ENCODE peak calls at places on chromosomes 13 and 19, in eight cellular contexts. R is PC-3, Y is bronchial epithelial cell, D is HL-60, A is sigmoid colon, L is AG04450, G is upper lobe of right lung, K is HFF-Myc. P is an unnamed sample.

GRCh38 chr13:72259528-72259927 is 392.5 kb upstream of the DACH1 start:
- DNase-seq in R (no peak), Y (no peak), D (no peak), A (no peak), L (no peak), G (no peak), K (no peak), P (no peak)

GRCh38 chr13:30453727-30454126 is 12.0 kb downstream of the HMGB1 start:
- DNase-seq in R (peak; percentile 53), Y (peak; percentile 29), D (peak; percentile 37), A (no peak), L (no peak), G (no peak), K (no peak), P (no peak)

GRCh38 chr13:112445411-112446271 is 69.5 kb downstream of the SPACA7 start:
- DNase-seq in R (no peak), Y (no peak), D (no peak), A (peak; percentile 51), L (no peak), G (peak; percentile 57), K (no peak), P (no peak)

GRCh38 chr13:47723898-47724297 is 277.2 kb downstream of the SUCLA2 start:
- DNase-seq in R (no peak), Y (no peak), D (no peak), A (no peak), L (no peak), G (no peak), K (no peak), P (no peak)

GRCh38 chr19:33998739-33999345 is 173.5 kb upstream of the LSM14A start:
- DNase-seq in R (peak; percentile 47), Y (peak; percentile 27), D (no peak), A (no peak), L (no peak), G (no peak), K (no peak), P (no peak)

GRCh38 chr19:7229735-7230134 is 64.5 kb downstream of the INSR start:
- DNase-seq in R (no peak), Y (no peak), D (no peak), A (no peak), L (no peak), G (no peak), K (no peak), P (no peak)

GRCh38 chr13:45615501-45616101 is at the start of gene ERICH6B:
- DNase-seq in R (no peak), Y (no peak), D (peak; percentile 30), A (no peak), L (no peak), G (no peak), K (no peak), P (no peak)

GRCh38 chr19:6536138-6536671 is 5.4 kb downstream of the TNFSF9 start:
- DNase-seq in R (peak; percentile 83), Y (peak; percentile 33), D (peak; percentile 95), A (no peak), L (no peak), G (no peak), K (no peak), P (no peak)

GRCh38 chr13:109938255-109938936 is 152.0 kb upstream of the IRS2 start:
- DNase-seq in R (peak; percentile 65), Y (peak; percentile 96), D (no peak), A (no peak), L (peak; percentile 68), G (no peak), K (peak; percentile 82), P (no peak)

GRCh38 chr13:34901577-34901976 is 40.5 kb upstream of the NBEA start:
- DNase-seq in R (no peak), Y (no peak), D (no peak), A (no peak), L (no peak), G (no peak), K (no peak), P (no peak)

GRCh38 chr13:67877031-67877430 is 646.9 kb upstream of the PCDH9 start:
- DNase-seq in R (no peak), Y (no peak), D (no peak), A (no peak), L (no peak), G (no peak), K (no peak), P (no peak)

GRCh38 chr19:6064703-6065073 is 45.6 kb downstream of the RFX2 start:
- DNase-seq in R (no peak), Y (no peak), D (no peak), A (no peak), L (no peak), G (no peak), K (no peak), P (no peak)

GRCh38 chr13:50635504-50635903 is 208.0 kb downstream of the DLEU7 start:
- DNase-seq in R (no peak), Y (no peak), D (peak; percentile 98), A (peak; percentile 69), L (no peak), G (no peak), K (no peak), P (no peak)

GRCh38 chr19:12867120-12868099 is 13.8 kb downstream of the DNASE2 start:
- DNase-seq in R (no peak), Y (peak; percentile 28), D (no peak), A (no peak), L (no peak), G (peak; percentile 84), K (no peak), P (no peak)

GRCh38 chr19:7869453-7869909 is 4.7 kb downstream of the PRR36 start:
- DNase-seq in R (peak; percentile 80), Y (peak; percentile 20), D (peak; percentile 67), A (no peak), L (no peak), G (peak; percentile 87), K (no peak), P (no peak)

GRCh38 chr13:39777527-39778061 is 122.1 kb downstream of the COG6 start:
- DNase-seq in R (peak; percentile 86), Y (peak; percentile 94), D (peak; percentile 18), A (no peak), L (peak; percentile 55), G (no peak), K (peak; percentile 83), P (no peak)

GRCh38 chr13:48562296-48563066 is 29.6 kb upstream of the RCBTB2 start:
- DNase-seq in R (peak; percentile 55), Y (peak; percentile 62), D (peak; percentile 89), A (no peak), L (no peak), G (no peak), K (no peak), P (no peak)

GRCh38 chr19:50050406-50051223 is 24.8 kb downstream of the ZNF473 start:
- DNase-seq in R (peak; percentile 74), Y (peak; percentile 62), D (peak; percentile 44), A (peak; percentile 89), L (peak; percentile 13), G (peak; percentile 91), K (peak; percentile 45), P (peak; percentile 80)

DNA sequence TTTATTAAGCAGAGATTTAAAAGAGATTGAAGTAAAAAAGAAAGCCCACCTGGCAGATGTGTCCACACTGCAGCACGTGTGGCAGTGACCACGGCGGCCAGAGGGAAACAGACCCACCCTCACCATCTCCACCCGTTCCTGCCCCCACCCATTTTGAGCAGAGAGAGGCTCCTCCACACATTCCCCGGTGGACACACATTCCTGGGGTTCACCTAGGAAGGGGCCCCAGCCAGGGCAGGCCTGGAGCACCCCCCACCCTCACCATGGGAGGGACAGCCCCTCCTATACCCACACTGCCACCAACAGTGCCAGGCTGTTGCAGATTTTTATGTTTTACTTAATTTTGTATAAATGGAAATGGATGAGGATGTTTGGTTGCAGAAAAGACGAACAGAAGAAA is 54.9 kb downstream of the SLC7A9 start:
- DNase-seq in R (no peak), Y (no peak), D (no peak), A (no peak), L (no peak), G (no peak), K (no peak), P (no peak)
- TF ChIP-seq CTCF in R (no peak), Y (no peak), D (no peak), A (no peak), L (no peak), G (no peak), K (no peak), P (no peak)

GRCh38 chr13:42497798-42498197 is 76.2 kb upstream of the TNFSF11 start:
- DNase-seq in R (peak; percentile 81), Y (peak; percentile 95), D (no peak), A (no peak), L (no peak), G (no peak), K (no peak), P (no peak)

GRCh38 chr13:42494157-42494556 is 79.8 kb upstream of the TNFSF11 start:
- DNase-seq in R (peak; percentile 25), Y (no peak), D (no peak), A (no peak), L (no peak), G (no peak), K (no peak), P (no peak)

GRCh38 chr13:42495751-42496150 is 78.2 kb upstream of the TNFSF11 start:
- DNase-seq in R (no peak), Y (no peak), D (no peak), A (no peak), L (no peak), G (no peak), K (no peak), P (no peak)

GRCh38 chr13:42495256-42495655 is 78.7 kb upstream of the TNFSF11 start:
- DNase-seq in R (peak; percentile 43), Y (peak; percentile 58), D (no peak), A (no peak), L (no peak), G (no peak), K (no peak), P (no peak)

GRCh38 chr13:42498521-42498920 is 75.4 kb upstream of the TNFSF11 start:
- DNase-seq in R (no peak), Y (no peak), D (no peak), A (no peak), L (no peak), G (no peak), K (no peak), P (no peak)
- TF ChIP-seq CTCF in R (no peak), Y (no peak), D (no peak), A (no peak), L (no peak), G (no peak), K (no peak), P (no peak)

DNA sequence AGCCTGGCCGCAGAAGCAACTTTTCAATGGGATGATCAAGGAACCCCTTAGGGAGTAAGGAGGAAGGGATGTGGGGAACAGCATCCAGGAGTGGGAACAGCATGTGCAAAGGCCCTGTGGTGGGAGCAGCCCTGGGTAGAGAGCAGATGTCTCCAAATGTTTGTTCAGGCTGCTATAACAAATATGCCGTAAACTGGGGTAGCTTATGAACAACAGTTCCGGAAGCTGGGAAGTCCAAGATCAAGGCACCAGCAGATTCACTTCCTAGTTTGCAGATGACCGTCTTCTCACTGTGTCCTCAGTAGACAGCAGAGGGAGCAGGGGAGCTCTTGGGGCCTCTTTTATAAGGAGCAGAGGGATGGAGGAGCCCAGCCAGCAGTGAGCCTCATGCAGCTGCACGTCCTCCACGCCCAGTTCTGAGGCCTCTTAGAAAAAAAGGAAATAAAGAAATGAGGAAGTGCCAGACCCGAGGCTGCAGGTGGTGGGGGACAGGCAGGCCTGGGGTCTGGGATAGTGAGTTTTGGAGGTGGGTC is 4.2 kb upstream of the LRRC25 start:
- DNase-seq in R (peak; percentile 62), Y (peak; percentile 78), D (peak; percentile 98), A (peak; percentile 84), L (no peak), G (no peak), K (no peak), P (no peak)
- TF ChIP-seq CTCF in R (peak; percentile 48), Y (peak; percentile 66), D (peak; percentile 55), A (peak; percentile 17), L (peak; percentile 62), G (peak; percentile 30), K (peak; percentile 56), P (no peak)

GRCh38 chr13:73849292-73849691 is 284.9 kb downstream of the KLF12 start:
- DNase-seq in R (peak; percentile 33), Y (peak; percentile 43), D (no peak), A (no peak), L (no peak), G (no peak), K (peak; percentile 11), P (no peak)
- TF ChIP-seq CTCF in R (peak; percentile 46), Y (peak; percentile 20), D (no peak), A (peak; percentile 19), L (peak; percentile 64), G (peak; percentile 21), K (peak; percentile 54), P (no peak)

P was measured in omental fat pad.